ENCODE peak calls at places on chromosomes 7 and 10, in five cellular contexts. O, G, Q, T and N are unnamed samples.

GRCh38 chr7:155119801-155120382 is 49.8 kb downstream of the HTR5A start:
- DNase-seq in O (no peak), G (no peak), Q (peak; percentile 8), T (no peak), N (no peak)

GRCh38 chr7:128056901-128057300 is 25.7 kb upstream of the LRRC4 start:
- DNase-seq in O (no peak), G (no peak), Q (no peak), T (no peak), N (no peak)

GRCh38 chr7:117110480-117111315 is 157.4 kb downstream of the ST7 start:
- DNase-seq in O (no peak), G (no peak), Q (no peak), T (no peak), N (peak; percentile 67)

GRCh38 chr7:78379148-78379547 is 580.6 kb downstream of the PHTF2 start:
- DNase-seq in O (no peak), G (no peak), Q (no peak), T (no peak), N (no peak)

GRCh38 chr10:21516270-21517131 is 9.0 kb downstream of the SKIDA1 start:
- DNase-seq in O (peak; percentile 60), G (peak; percentile 43), Q (peak; percentile 38), T (peak; percentile 57), N (peak; percentile 85)

GRCh38 chr7:96181174-96181573 is 140.7 kb downstream of the SLC25A13 start:
- DNase-seq in O (no peak), G (no peak), Q (no peak), T (no peak), N (no peak)

GRCh38 chr7:81367335-81367801 is 402.5 kb downstream of the HGF start:
- DNase-seq in O (no peak), G (no peak), Q (peak; percentile 13), T (no peak), N (no peak)

GRCh38 chr10:73887038-73888015 is 13.0 kb upstream of the CAMK2G start:
- DNase-seq in O (peak; percentile 94), G (peak; percentile 66), Q (peak; percentile 93), T (peak; percentile 72), N (no peak)

GRCh38 chr10:68871731-68872342 is 29.3 kb upstream of the DDX50 start:
- DNase-seq in O (no peak), G (no peak), Q (no peak), T (no peak), N (no peak)

GRCh38 chr10:3027866-3028265 is 39.5 kb upstream of the PFKP start:
- DNase-seq in O (no peak), G (no peak), Q (no peak), T (no peak), N (no peak)

GRCh38 chr7:72336382-72336886 is 75.7 kb downstream of the CALN1 start:
- DNase-seq in O (no peak), G (no peak), Q (no peak), T (peak; percentile 50), N (no peak)

GRCh38 chr10:4370376-4370775 is 455.6 kb upstream of the AKR1E2 start:
- DNase-seq in O (no peak), G (no peak), Q (no peak), T (no peak), N (no peak)

GRCh38 chr10:9302142-9302746 is 1247.8 kb downstream of the GATA3 start:
- DNase-seq in O (peak; percentile 36), G (no peak), Q (peak; percentile 36), T (no peak), N (no peak)

GRCh38 chr7:42125321-42125720 is 111.7 kb downstream of the GLI3 start:
- DNase-seq in O (no peak), G (no peak), Q (no peak), T (no peak), N (no peak)

GRCh38 chr10:20622522-20623270 is 274.4 kb downstream of the NEBL start:
- DNase-seq in O (no peak), G (no peak), Q (no peak), T (no peak), N (no peak)

GRCh38 chr7:34371922-34372321 is 286.1 kb upstream of the NPSR1 start:
- DNase-seq in O (no peak), G (no peak), Q (no peak), T (no peak), N (no peak)

GRCh38 chr7:80288175-80289122 is 153.8 kb downstream of the GNAI1 start:
- DNase-seq in O (no peak), G (no peak), Q (no peak), T (no peak), N (no peak)

GRCh38 chr7:45484094-45484493 is 90.1 kb upstream of the ADCY1 start:
- DNase-seq in O (no peak), G (no peak), Q (no peak), T (no peak), N (no peak)

GRCh38 chr7:44313621-44314031 is 11.8 kb downstream of the CAMK2B start:
- DNase-seq in O (no peak), G (no peak), Q (no peak), T (no peak), N (no peak)

GRCh38 chr10:69994262-69994661 is 58.4 kb upstream of the MACROH2A2 start:
- DNase-seq in O (peak; percentile 65), G (peak; percentile 25), Q (peak; percentile 79), T (no peak), N (peak; percentile 38)

GRCh38 chr10:79385804-79386531 is 38.7 kb downstream of the PPIF start:
- DNase-seq in O (no peak), G (peak; percentile 17), Q (no peak), T (peak; percentile 37), N (peak; percentile 13)

GRCh38 chr10:14382022-14382421 is 51.3 kb upstream of the FRMD4A start:
- DNase-seq in O (peak; percentile 22), G (no peak), Q (no peak), T (no peak), N (peak; percentile 15)

GRCh38 chr10:119549247-119549999 is 6.9 kb upstream of the RGS10 start:
- DNase-seq in O (no peak), G (no peak), Q (peak; percentile 66), T (no peak), N (no peak)

GRCh38 chr10:95406651-95407280 is 116.0 kb upstream of the PDLIM1 start:
- DNase-seq in O (peak; percentile 58), G (peak; percentile 74), Q (no peak), T (no peak), N (no peak)

GRCh38 chr7:923108-924041 is 31.1 kb downstream of the ADAP1 start:
- DNase-seq in O (peak; percentile 92), G (peak; percentile 94), Q (no peak), T (peak; percentile 52), N (peak; percentile 93)

GRCh38 chr10:122637371-122637770 is 62.3 kb downstream of the C10orf120 start:
- DNase-seq in O (no peak), G (no peak), Q (no peak), T (no peak), N (no peak)

GRCh38 chr10:115092555-115093285 is 445 bp upstream of the ATRNL1 start:
- DNase-seq in O (peak; percentile 29), G (peak; percentile 18), Q (no peak), T (peak; percentile 70), N (peak; percentile 83)

DNA sequence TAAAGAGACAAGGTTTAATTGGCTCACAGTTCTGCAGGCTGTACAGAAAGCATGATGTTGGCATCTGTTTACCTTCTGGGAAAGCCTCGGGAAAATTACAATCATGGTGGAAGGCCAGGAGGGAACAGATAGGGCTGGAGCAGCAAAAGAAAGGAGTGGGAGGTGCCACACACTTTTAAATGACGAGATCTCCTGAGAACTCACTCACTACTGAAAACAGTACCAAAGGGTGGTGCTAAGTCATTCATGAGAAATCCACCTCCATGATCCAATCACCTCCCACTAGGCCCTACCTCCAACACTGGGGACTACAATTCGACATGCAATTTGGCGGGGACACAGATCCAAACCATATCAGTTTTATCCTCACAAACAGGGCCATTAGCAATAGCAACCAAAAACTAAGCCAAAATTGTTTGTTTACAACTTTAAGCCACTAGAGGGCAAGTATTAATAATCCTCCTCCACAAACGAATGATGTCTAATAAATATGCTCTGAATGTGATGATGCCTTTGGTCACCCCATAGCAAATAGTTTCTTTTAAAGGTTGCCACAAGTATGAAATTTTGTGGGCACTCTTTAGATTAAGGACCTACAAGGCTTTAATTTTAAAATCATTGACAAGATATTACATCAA is 129.2 kb upstream of the NRBF2 start:
- DNase-seq in O (no peak), G (no peak), Q (peak; percentile 22), T (no peak), N (peak; percentile 13)
- TF ChIP-seq CTCF in O (peak; percentile 30), G (no peak), Q (peak; percentile 44), T (peak; percentile 42), N (no peak)

GRCh38 chr7:142409471-142409870 is 151.6 kb upstream of the PRSS58 start:
- DNase-seq in O (no peak), G (no peak), Q (no peak), T (no peak), N (no peak)

GRCh38 chr7:142413280-142414000 is 155.6 kb upstream of the PRSS58 start:
- DNase-seq in O (no peak), G (no peak), Q (no peak), T (no peak), N (no peak)

GRCh38 chr7:142414915-142415314 is 157.1 kb upstream of the PRSS58 start:
- DNase-seq in O (no peak), G (no peak), Q (no peak), T (no peak), N (no peak)

GRCh38 chr7:142414135-142414534 is 156.3 kb upstream of the PRSS58 start:
- DNase-seq in O (no peak), G (peak; percentile 34), Q (no peak), T (no peak), N (no peak)

DNA sequence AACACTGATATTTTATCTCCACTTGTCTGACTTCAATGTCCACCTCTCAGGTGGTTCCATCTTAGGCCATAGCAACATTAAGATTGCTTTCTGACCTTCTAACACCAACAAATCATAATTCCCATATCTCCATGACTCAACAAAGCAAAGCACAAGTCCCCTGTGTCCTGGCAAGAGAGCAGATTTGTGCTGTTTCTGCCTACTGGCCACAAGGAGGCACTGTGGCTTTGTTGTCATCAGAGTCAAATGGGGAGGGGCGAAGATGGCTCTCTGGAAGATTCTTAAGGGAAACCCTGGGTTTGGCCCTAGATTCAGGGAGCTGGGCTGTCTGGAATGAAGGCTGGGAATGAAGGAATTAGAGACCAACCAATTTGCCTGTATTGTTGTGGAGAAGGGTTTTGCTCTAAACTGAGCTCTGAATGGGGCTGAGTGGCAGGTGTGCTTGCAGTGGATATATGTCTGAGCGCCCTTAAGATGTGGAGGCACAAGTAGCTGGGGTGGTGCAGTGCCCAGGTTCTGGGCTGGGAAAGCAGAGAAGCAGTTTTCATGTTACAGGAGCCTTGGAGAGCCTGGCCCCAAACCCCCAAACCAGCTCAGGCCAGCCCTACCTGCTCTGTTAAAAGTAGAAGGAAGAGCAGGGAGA is 154.8 kb upstream of the PRSS58 start:
- DNase-seq in O (peak; percentile 43), G (peak; percentile 38), Q (peak; percentile 5), T (no peak), N (peak; percentile 61)
- TF ChIP-seq CTCF in O (peak; percentile 49), G (peak; percentile 45), Q (no peak), T (peak; percentile 41), N (peak; percentile 69)

GRCh38 chr10:99973190-99973589 is 36.6 kb downstream of the DNMBP start:
- DNase-seq in O (no peak), G (no peak), Q (no peak), T (no peak), N (no peak)
- TF ChIP-seq CTCF in O (no peak), G (peak; percentile 13), Q (peak; percentile 34), T (no peak), N (no peak)

GRCh38 chr10:75266945-75267344 is 31.2 kb upstream of the COMTD1 start:
- DNase-seq in O (no peak), G (no peak), Q (no peak), T (no peak), N (no peak)

GRCh38 chr10:75276029-75276872 is 40.5 kb upstream of the COMTD1 start:
- DNase-seq in O (peak; percentile 55), G (peak; percentile 71), Q (no peak), T (no peak), N (no peak)

GRCh38 chr10:75269605-75270004 is 33.8 kb upstream of the COMTD1 start:
- DNase-seq in O (no peak), G (no peak), Q (no peak), T (no peak), N (no peak)

GRCh38 chr10:75272896-75273295 is 37.1 kb upstream of the COMTD1 start:
- DNase-seq in O (peak; percentile 37), G (no peak), Q (no peak), T (no peak), N (no peak)
- TF ChIP-seq CTCF in O (no peak), G (no peak), Q (no peak), T (no peak), N (no peak)